ENCODE peak calls at places on chromosomes 11 and 22, in five cellular contexts. G is pancreas, V is transverse colon, A is K562, C is heart left ventricle. E is an unnamed sample.

GRCh38 chr11:27795955-27796861 is 96.0 kb upstream of the BDNF start:
- DNase-seq in G (no peak), V (peak; percentile 82), A (no peak), C (no peak), E (no peak)

GRCh38 chr11:76592961-76593360 is 77.6 kb downstream of the LRRC32 start:
- DNase-seq in G (no peak), V (peak; percentile 82), A (peak; percentile 1), C (no peak), E (no peak)

GRCh38 chr11:92941676-92942571 is 27.5 kb upstream of the MTNR1B start:
- DNase-seq in G (no peak), V (no peak), A (peak; percentile 37), C (no peak), E (no peak)

GRCh38 chr11:2207773-2208621 is 36.4 kb upstream of the TH start:
- DNase-seq in G (peak; percentile 50), V (no peak), A (peak; percentile 2), C (peak; percentile 12), E (no peak)

GRCh38 chr11:131942878-131943277 is 572.5 kb downstream of the NTM start:
- DNase-seq in G (no peak), V (no peak), A (no peak), C (no peak), E (no peak)

GRCh38 chr22:30270841-30271240 is 4.2 kb upstream of the OSM start:
- DNase-seq in G (no peak), V (peak; percentile 57), A (peak; percentile 33), C (peak; percentile 74), E (no peak)

GRCh38 chr22:40449676-40450035 is 79.3 kb downstream of the SGSM3 start:
- DNase-seq in G (no peak), V (no peak), A (no peak), C (no peak), E (no peak)

GRCh38 chr11:91798240-91798639 is 426.4 kb upstream of the FAT3 start:
- DNase-seq in G (no peak), V (no peak), A (no peak), C (no peak), E (no peak)

GRCh38 chr11:69075421-69076128 is 26.8 kb downstream of the TPCN2 start:
- DNase-seq in G (no peak), V (peak; percentile 79), A (no peak), C (peak; percentile 78), E (no peak)

DNA sequence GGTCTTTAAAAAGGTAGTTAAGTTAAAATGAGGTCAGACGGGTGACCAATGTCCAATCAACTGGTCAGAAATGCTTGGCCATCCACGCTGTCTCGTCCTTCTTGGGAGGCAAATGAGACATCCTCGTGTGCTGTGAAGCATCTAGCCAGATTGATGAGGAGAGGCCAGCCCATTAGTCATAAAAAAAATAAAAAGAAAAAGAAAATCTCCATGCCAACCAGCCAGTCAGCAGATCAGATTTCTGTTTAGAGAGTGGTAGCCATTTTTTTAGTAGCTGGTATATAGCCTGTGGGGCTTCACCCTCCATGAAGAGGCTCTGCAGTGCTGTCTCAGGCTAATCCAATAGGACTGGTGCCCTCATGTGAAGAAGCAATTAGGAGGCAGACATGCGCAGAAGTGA is 343.1 kb upstream of the SYN3 start:
- DNase-seq in G (no peak), V (no peak), A (no peak), C (no peak), E (no peak)
- H3K27ac ChIP-seq in G (no peak overlapping the region), V (no peak overlapping the region), A (no peak overlapping the region), C (no peak overlapping the region), E (no peak overlapping the region)

GRCh38 chr11:119361961-119362725 is 15.6 kb upstream of the MFRP start:
- DNase-seq in G (peak; percentile 17), V (no peak), A (no peak), C (no peak), E (no peak)

GRCh38 chr11:119363081-119363861 is 16.8 kb upstream of the MFRP start:
- DNase-seq in G (peak; percentile 69), V (no peak), A (no peak), C (no peak), E (no peak)

GRCh38 chr11:119363874-119364590 is 17.5 kb downstream of the USP2 start:
- DNase-seq in G (peak; percentile 91), V (peak; percentile 68), A (peak; percentile 92), C (peak; percentile 78), E (no peak)

GRCh38 chr11:119361056-119361787 is 14.7 kb upstream of the MFRP start:
- DNase-seq in G (peak; percentile 67), V (no peak), A (peak; percentile 83), C (peak; percentile 78), E (no peak)

DNA sequence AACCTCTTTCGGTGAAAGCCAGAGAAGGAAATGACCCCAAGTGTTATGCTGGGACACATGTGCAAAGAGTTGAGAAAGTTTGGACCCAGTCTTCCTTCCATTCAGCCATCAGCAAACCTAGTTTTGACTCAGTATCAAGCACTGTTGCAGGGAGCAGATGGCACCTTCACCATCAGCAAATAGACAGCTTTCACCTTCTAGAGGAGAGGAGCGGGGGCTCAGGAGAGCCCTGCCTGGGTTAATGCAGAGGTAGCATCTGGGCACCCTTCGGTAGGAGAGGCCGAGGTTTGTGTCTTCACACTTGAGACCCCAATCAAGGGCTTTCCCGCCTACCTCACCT is 16.2 kb upstream of the MFRP start:
- DNase-seq in G (no peak), V (no peak), A (no peak), C (no peak), E (no peak)
- H3K4me1 ChIP-seq in G (peaks cover 29% of the 10 kb centered on the region), V (peaks cover 61% of the 10 kb centered on the region), A (peaks cover 50% of the 10 kb centered on the region), C (peaks cover 48% of the 10 kb centered on the region), E (no peaks in the 10 kb centered on the region)

GRCh38 chr11:132980721-132981120 is 551.6 kb downstream of the OPCML start:
- DNase-seq in G (no peak), V (no peak), A (no peak), C (no peak), E (no peak)
- H3K27ac ChIP-seq in G (no peak overlapping the region), V (no peak overlapping the region), A (no peak overlapping the region), C (no peak overlapping the region), E (no peak overlapping the region)

GRCh38 chr11:111938687-111939160 is 1.6 kb downstream of the DIXDC1 start:
- DNase-seq in G (no peak), V (no peak), A (peak; percentile 32), C (no peak), E (no peak)

GRCh38 chr11:111937859-111938258 is 716 bp downstream of the DIXDC1 start:
- DNase-seq in G (no peak), V (no peak), A (no peak), C (no peak), E (no peak)

GRCh38 chr11:111941963-111942362 is 4.8 kb downstream of the DIXDC1 start:
- DNase-seq in G (no peak), V (no peak), A (no peak), C (peak; percentile 61), E (no peak)

GRCh38 chr11:111937461-111937769 is 272 bp downstream of the DIXDC1 start:
- DNase-seq in G (no peak), V (no peak), A (no peak), C (no peak), E (no peak)

DNA sequence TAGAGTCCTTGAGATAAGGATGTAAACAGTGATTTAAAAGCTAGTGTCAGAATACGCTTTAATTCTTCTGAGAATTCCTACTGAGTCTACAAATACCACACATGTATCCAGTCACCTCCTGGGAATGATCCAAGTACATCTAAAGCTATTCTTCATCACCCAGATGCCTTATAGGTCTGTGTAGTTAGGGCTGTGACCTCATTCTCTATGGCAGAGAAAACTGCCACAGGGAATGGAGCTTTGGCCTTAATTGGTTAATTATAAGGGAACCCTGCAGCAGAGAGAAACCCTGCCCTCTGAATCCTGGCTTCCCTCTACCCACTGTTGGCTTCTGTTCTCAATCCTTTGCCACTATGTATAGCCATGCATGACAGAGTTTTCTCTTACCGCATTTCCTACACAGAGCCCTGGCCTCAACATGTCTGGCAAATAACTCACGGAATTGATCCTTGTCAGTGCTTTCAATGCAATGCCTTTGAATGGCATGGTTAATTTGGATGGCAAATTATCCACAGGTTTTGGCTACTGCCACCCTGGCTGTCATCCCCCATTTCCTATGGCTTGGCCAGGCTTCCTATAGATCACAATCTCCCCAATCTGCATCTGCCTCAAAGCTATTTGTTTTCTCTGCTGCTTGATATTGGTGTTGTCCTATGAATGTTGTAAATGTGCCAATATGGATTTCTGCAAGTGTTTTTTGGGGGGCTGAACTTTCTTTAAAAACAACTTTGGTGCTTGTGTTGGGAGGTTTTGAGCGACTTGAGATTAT is 2.9 kb downstream of the DIXDC1 start:
- DNase-seq in G (no peak), V (no peak), A (no peak), C (no peak), E (no peak)
- H3K4me1 ChIP-seq in G (peaks cover 7% of the 10 kb centered on the region), V (peaks cover 20% of the 10 kb centered on the region), A (peaks cover 22% of the 10 kb centered on the region), C (peaks cover 36% of the 10 kb centered on the region), E (no peaks in the 10 kb centered on the region)

GRCh38 chr11:96218013-96218412 is 125.0 kb downstream of the MAML2 start:
- DNase-seq in G (no peak), V (no peak), A (no peak), C (no peak), E (no peak)

GRCh38 chr11:96217206-96217605 is 125.8 kb downstream of the MAML2 start:
- DNase-seq in G (no peak), V (no peak), A (no peak), C (no peak), E (no peak)

GRCh38 chr11:96215094-96215782 is 127.8 kb downstream of the MAML2 start:
- DNase-seq in G (no peak), V (peak; percentile 63), A (peak; percentile 16), C (no peak), E (no peak)

GRCh38 chr11:96214745-96215093 is 128.3 kb downstream of the MAML2 start:
- DNase-seq in G (no peak), V (no peak), A (no peak), C (no peak), E (no peak)

GRCh38 chr11:96215826-96216225 is 127.2 kb downstream of the MAML2 start:
- DNase-seq in G (no peak), V (no peak), A (no peak), C (no peak), E (no peak)
- H3K27ac ChIP-seq in G (no peak overlapping the region), V (peak overlapping the region; percentile 79), A (peak overlapping the region; percentile 50), C (peak overlapping the region; percentile 70), E (peak overlapping the region; percentile 52)

GRCh38 chr22:24181088-24181995 is at the start of gene SUSD2:
- DNase-seq in G (no peak), V (peak; percentile 62), A (peak; percentile 39), C (no peak), E (no peak)

GRCh38 chr22:24178502-24179440 is 2.5 kb upstream of the SUSD2 start:
- DNase-seq in G (no peak), V (no peak), A (no peak), C (no peak), E (no peak)

GRCh38 chr22:24180316-24181087 is 785 bp upstream of the SUSD2 start:
- DNase-seq in G (no peak), V (no peak), A (no peak), C (no peak), E (no peak)

GRCh38 chr22:24178021-24178431 is 3.3 kb upstream of the SUSD2 start:
- DNase-seq in G (no peak), V (no peak), A (no peak), C (no peak), E (no peak)

GRCh38 chr22:24179478-24180210 is 1.6 kb upstream of the SUSD2 start:
- DNase-seq in G (no peak), V (no peak), A (no peak), C (no peak), E (no peak)
- H3K4me1 ChIP-seq in G (no peaks in the 10 kb centered on the region), V (peaks cover 14% of the 10 kb centered on the region), A (peaks cover 33% of the 10 kb centered on the region), C (peaks cover 40% of the 10 kb centered on the region), E (peaks cover 3% of the 10 kb centered on the region)

E was measured in prostate gland.